ENCODE peak calls at places on chromosomes 13 and 19, in five cellular contexts. U, B, D, A and C are unnamed samples.

GRCh38 chr13:72258340-72258981 is 391.5 kb upstream of the DACH1 start:
- ATAC-seq in U (no peak), B (no peak), D (no peak), A (no peak), C (no peak)

GRCh38 chr19:19900124-19900523 is 622 bp upstream of the ZNF93 start:
- ATAC-seq in U (no peak), B (no peak), D (no peak), A (no peak), C (no peak)

GRCh38 chr13:79128158-79128557 is 277.9 kb downstream of the RBM26 start:
- ATAC-seq in U (no peak), B (no peak), D (no peak), A (peak), C (no peak)

GRCh38 chr19:8335343-8336071 is 7.6 kb downstream of the KANK3 start:
- ATAC-seq in U (no peak), B (peak), D (no peak), A (peak), C (peak)

GRCh38 chr19:17720487-17720839 is 1.2 kb downstream of the MAP1S start:
- ATAC-seq in U (no peak), B (no peak), D (no peak), A (no peak), C (no peak)

GRCh38 chr13:112951674-112952371 is 17.2 kb upstream of the MCF2L start:
- ATAC-seq in U (no peak), B (no peak), D (no peak), A (no peak), C (no peak)

GRCh38 chr19:4416268-4416667 is 13.8 kb downstream of the CHAF1A start:
- ATAC-seq in U (no peak), B (no peak), D (no peak), A (no peak), C (no peak)

GRCh38 chr19:16376649-16377048 is 52.0 kb downstream of the KLF2 start:
- ATAC-seq in U (no peak), B (no peak), D (peak), A (peak), C (no peak)

GRCh38 chr13:99956473-99957349 is 14.9 kb downstream of the ZIC5 start:
- ATAC-seq in U (peak), B (no peak), D (no peak), A (no peak), C (no peak)

GRCh38 chr13:23467048-23467931 is 33.8 kb upstream of the SACS start:
- ATAC-seq in U (peak), B (no peak), D (no peak), A (no peak), C (no peak)

GRCh38 chr19:13034636-13035035 is 39.4 kb downstream of the NFIX start:
- ATAC-seq in U (no peak), B (no peak), D (no peak), A (no peak), C (peak)